ENCODE peak calls at places on chromosomes 11 and 22, in six cellular contexts. M is hepatocyte, D is neural progenitor cell, T is IMR-90, P is tibial nerve, Z is thoracic aorta. B is an unnamed sample.

GRCh38 chr11:10285148-10285802 is 8.7 kb downstream of the SBF2 start:
- DNase-seq in M (no peak), D (no peak), T (no peak), P (no peak), Z (no peak), B (no peak)

GRCh38 chr22:41263704-41264103 is 22.3 kb downstream of the RANGAP1 start:
- DNase-seq in M (no peak), D (no peak), T (peak), P (no peak), Z (no peak), B (no peak)

GRCh38 chr22:43042101-43042780 is 27.3 kb upstream of the PACSIN2 start:
- DNase-seq in M (no peak), D (peak), T (peak), P (no peak), Z (no peak), B (no peak)

GRCh38 chr11:14904745-14905103 is 12.7 kb upstream of the CYP2R1 start:
- DNase-seq in M (peak), D (peak), T (peak), P (peak), Z (no peak), B (peak)

GRCh38 chr11:66950113-66950535 is 8.1 kb downstream of the PC start:
- DNase-seq in M (peak), D (no peak), T (peak), P (no peak), Z (no peak), B (peak)

GRCh38 chr11:111299111-111300026 is 1.0 kb downstream of the POU2AF3 start:
- DNase-seq in M (peak), D (peak), T (peak), P (peak), Z (no peak), B (peak)

GRCh38 chr11:801097-801780 is 3.2 kb upstream of the SLC25A22 start:
- DNase-seq in M (no peak), D (no peak), T (no peak), P (no peak), Z (no peak), B (no peak)

GRCh38 chr22:37566329-37566837 is 6.1 kb downstream of the CDC42EP1 start:
- DNase-seq in M (no peak), D (no peak), T (no peak), P (no peak), Z (no peak), B (no peak)

GRCh38 chr11:19530505-19530904 is 182.1 kb upstream of the NAV2 start:
- DNase-seq in M (no peak), D (no peak), T (no peak), P (no peak), Z (no peak), B (no peak)

GRCh38 chr22:28771195-28771791 is 1.2 kb upstream of the CCDC117 start:
- DNase-seq in M (no peak), D (no peak), T (no peak), P (no peak), Z (no peak), B (no peak)

GRCh38 chr11:76977791-76978190 is 56.4 kb upstream of the B3GNT6 start:
- DNase-seq in M (no peak), D (no peak), T (no peak), P (no peak), Z (no peak), B (no peak)

GRCh38 chr11:10725114-10725906 is 25.7 kb upstream of the CTR9 start:
- DNase-seq in M (no peak), D (no peak), T (peak), P (no peak), Z (no peak), B (peak)

GRCh38 chr11:101466352-101466751 is 117.5 kb downstream of the TRPC6 start:
- DNase-seq in M (peak), D (peak), T (no peak), P (no peak), Z (no peak), B (no peak)

GRCh38 chr11:68099057-68099456 is 22.1 kb downstream of the CHKA start:
- DNase-seq in M (no peak), D (no peak), T (no peak), P (no peak), Z (no peak), B (no peak)

GRCh38 chr11:121595717-121596156 is 143.0 kb upstream of the SORL1-AS1 start:
- DNase-seq in M (peak), D (no peak), T (peak), P (no peak), Z (peak), B (peak)

GRCh38 chr11:134371436-134372185 is 39.8 kb downstream of the GLB1L2 start:
- DNase-seq in M (no peak), D (no peak), T (no peak), P (no peak), Z (no peak), B (no peak)

GRCh38 chr11:125945797-125946520 is at the start of gene VSIG10L2:
- DNase-seq in M (no peak), D (no peak), T (no peak), P (no peak), Z (no peak), B (no peak)

GRCh38 chr11:2138436-2139117 is 612 bp downstream of the IGF2 start:
- DNase-seq in M (peak), D (peak), T (no peak), P (no peak), Z (no peak), B (peak)

GRCh38 chr11:2139691-2140337 is 625 bp upstream of the IGF2 start:
- DNase-seq in M (peak), D (peak), T (no peak), P (no peak), Z (no peak), B (peak)

GRCh38 chr11:2138075-2138435 is 1.1 kb downstream of the IGF2 start:
- DNase-seq in M (peak), D (peak), T (no peak), P (no peak), Z (no peak), B (no peak)

GRCh38 chr11:2140411-2141400 is 1.5 kb upstream of the IGF2 start:
- DNase-seq in M (peak), D (peak), T (no peak), P (no peak), Z (no peak), B (no peak)

DNA sequence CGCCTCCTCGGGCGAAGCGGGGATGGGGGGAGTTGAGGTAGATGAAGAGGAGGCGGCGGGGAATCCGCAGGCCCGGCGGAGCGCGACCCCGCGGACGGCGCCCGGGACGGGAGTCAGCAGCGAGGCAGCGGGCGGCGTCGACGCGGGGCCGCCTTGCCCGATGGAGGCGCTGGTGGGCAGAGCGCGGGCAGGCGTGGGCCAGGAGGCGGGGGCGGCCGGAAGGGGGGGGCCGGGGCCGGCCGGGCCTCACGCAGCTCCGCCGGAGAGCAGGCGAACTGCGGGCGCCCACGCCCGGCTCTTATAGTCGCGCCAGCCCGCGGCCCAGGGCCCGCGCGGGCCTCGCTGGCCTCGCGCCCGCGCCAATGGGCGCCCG is at the start of gene IGF2:
- DNase-seq in M (peak), D (peak), T (no peak), P (no peak), Z (no peak), B (no peak)
- TF ChIP-seq CTCF in M (peak), D (peak), T (no peak), P (no peak), Z (no peak), B (no peak)

DNA sequence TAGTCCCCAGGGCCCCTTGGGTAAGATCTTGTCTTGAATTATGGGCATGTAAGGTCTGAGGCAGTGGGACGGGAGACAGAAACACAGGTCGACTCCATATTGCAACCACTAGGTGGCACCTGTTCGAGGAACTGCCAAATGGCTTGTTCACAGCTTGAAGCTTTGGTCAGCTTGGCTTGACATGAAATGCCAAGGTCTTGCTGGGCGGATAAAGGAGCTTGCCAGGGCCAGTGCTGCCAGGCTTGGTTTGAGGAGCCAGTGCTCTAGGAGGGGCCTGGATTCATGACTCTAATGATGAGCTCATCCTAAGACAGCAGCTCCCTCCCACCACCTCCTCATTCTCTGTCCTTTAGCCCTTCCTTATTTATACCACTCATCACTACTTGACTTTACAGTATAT is 11.9 kb upstream of the NRIP3 start:
- DNase-seq in M (peak), D (peak), T (peak), P (peak), Z (no peak), B (peak)
- TF ChIP-seq CTCF in M (peak), D (peak), T (peak), P (peak), Z (peak), B (peak)

DNA sequence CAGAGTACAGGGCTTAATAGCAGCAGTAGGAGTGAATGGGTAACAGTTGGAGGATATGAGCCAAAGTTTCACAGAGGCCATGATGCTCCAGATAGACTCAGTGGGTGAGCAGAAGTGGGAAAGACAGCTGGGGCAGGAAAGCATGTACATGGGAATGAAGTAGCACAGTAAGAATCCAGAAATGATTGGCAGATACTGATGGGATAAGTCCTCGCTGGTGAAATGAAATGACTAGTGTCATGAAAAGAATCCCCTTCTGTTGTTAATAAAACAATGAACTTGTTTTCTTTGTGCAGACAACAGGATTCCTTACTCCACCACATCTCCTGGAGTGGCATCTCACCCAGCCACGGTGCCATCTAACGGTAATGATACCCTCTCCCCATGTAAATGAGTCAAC is 17.4 kb upstream of the PANX1 start:
- DNase-seq in M (no peak), D (no peak), T (no peak), P (no peak), Z (no peak), B (no peak)
- TF ChIP-seq CTCF in M (no peak), D (no peak), T (no peak), P (no peak), Z (no peak), B (no peak)

DNA sequence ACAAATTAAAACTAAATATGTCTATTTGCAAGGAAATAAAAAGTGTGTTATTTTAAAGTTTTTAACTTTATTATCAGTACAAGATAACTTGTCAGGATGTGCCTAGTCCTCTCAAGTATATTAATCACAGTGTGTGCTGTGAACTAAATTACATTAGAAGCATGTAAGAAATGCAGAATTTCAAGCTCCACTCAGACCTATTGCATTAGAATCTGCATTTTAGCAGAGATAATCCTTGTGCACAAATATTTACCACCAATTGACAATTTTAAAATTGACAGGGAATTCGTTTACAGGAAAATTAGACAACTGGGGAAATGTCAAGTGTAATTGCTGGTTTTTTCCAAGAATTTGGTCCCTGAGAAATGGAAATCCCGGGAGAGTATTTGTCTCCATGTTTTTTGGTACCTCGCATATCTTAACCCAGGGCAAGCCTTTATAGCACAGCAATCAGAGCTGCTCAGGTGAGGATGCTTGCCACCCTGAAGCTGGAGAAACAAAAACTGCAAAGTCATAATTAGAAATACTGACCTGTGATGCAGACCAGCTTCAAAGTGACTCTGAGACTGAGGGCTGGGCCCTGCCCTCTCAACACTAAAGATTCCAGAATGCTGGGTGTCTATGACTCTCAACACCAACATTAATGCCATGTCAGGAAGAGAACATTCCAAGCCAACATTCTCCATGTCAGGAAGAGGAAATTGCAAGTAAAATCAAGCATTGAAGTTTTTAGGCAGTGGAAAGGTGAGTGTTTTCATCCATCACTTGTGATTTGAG is at the start of gene OR8G1:
- DNase-seq in M (no peak), D (no peak), T (no peak), P (no peak), Z (no peak), B (no peak)
- TF ChIP-seq CTCF in M (no peak), D (no peak), T (no peak), P (no peak), Z (no peak), B (no peak)

DNA sequence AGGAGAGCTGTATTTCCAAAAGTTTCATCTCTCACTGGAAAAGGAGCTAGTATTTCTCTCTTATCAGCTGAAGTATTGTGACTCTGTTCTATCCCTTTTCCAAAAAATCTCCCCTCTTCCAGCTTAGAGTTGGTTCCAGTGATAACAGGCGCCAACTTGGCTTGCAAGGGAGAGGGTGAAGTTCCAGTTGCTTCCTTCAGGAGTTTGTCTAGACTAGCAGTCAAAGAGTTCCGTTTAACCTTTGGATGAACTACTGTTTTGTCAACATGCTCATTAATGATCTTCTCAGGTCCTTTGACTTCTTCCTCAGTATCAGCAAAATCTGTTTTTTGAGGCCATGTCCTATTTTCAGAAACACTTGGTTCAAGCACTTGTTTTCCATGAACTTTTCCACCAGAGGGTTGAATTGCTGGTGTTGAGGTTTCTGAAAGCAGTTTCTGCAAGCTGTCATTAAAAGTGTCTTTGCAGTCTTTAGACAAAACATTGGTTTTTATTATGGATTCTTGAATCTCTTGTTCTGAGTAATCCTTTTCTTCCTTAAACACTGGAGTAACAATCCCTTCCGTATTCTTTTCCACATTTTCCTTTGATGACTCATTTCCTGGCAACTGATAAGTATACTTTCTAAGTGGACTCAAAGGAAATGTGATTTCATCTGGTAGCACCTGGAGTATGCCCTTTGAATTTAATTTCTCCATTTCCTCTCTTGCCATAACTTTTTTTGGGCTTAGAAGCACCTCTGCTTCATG is 39.7 kb upstream of the CCDC89 start:
- DNase-seq in M (peak), D (no peak), T (peak), P (no peak), Z (no peak), B (peak)
- TF ChIP-seq CTCF in M (no peak), D (no peak), T (no peak), P (no peak), Z (no peak), B (peak)

GRCh38 chr11:130162733-130163132 is 3.2 kb downstream of the ST14 start:
- DNase-seq in M (peak), D (no peak), T (no peak), P (no peak), Z (no peak), B (peak)

GRCh38 chr11:130164221-130164570 is 4.6 kb downstream of the ST14 start:
- DNase-seq in M (no peak), D (no peak), T (no peak), P (no peak), Z (no peak), B (no peak)

GRCh38 chr11:130165601-130166456 is 6.2 kb downstream of the ST14 start:
- DNase-seq in M (no peak), D (no peak), T (no peak), P (no peak), Z (no peak), B (no peak)

GRCh38 chr11:130161441-130161840 is 1.9 kb downstream of the ST14 start:
- DNase-seq in M (no peak), D (no peak), T (no peak), P (no peak), Z (no peak), B (no peak)

GRCh38 chr11:130163346-130164220 is 4.0 kb downstream of the ST14 start:
- DNase-seq in M (no peak), D (no peak), T (no peak), P (no peak), Z (no peak), B (no peak)
- TF ChIP-seq CTCF in M (peak), D (no peak), T (no peak), P (no peak), Z (no peak), B (peak)

B was measured in cardiac fibroblast.